ENCODE peak calls at places on chromosomes 16 and 17, in seven cellular contexts. L, H, M, P, R, C and S are unnamed samples.

GRCh38 chr16:7025616-7026190 is 306.9 kb upstream of the RBFOX1 start:
- DNase-seq in P (peak), M (peak), H (peak), L (peak), C (peak), R (peak), S (no peak)

GRCh38 chr16:86758932-86759331 is 180.6 kb downstream of the FOXL1 start:
- DNase-seq in C (no peak), H (no peak), P (no peak), R (no peak), M (no peak), L (no peak), S (no peak)

GRCh38 chr16:85138825-85139627 is 26.8 kb upstream of the CIBAR2 start:
- DNase-seq in L (no peak), C (no peak), R (no peak), H (no peak), P (no peak), M (no peak), S (no peak)

GRCh38 chr17:74040291-74040690 is 163.2 kb upstream of the RPL38 start:
- DNase-seq in M (no peak), L (no peak), H (no peak), R (no peak), P (no peak), C (no peak), S (no peak)

GRCh38 chr17:66915204-66915611 is 49.3 kb upstream of the CACNG4 start:
- DNase-seq in R (peak), H (no peak), L (peak), P (peak), M (no peak), C (peak), S (no peak)

GRCh38 chr17:52470553-52470952 is 312.0 kb upstream of the CA10 start:
- DNase-seq in C (no peak), M (no peak), R (no peak), P (no peak), L (no peak), H (no peak), S (no peak)

GRCh38 chr16:25108054-25108453 is 3.5 kb upstream of the LCMT1 start:
- DNase-seq in C (no peak), L (peak), M (no peak), H (peak), R (no peak), P (no peak), S (no peak)

GRCh38 chr17:1762906-1763829 is 1.3 kb downstream of the SERPINF1 start:
- DNase-seq in H (no peak), L (no peak), P (no peak), R (no peak), M (peak), C (peak), S (peak)

GRCh38 chr17:38702166-38702899 is 2.7 kb upstream of the MLLT6 start:
- DNase-seq in C (peak), P (peak), H (peak), M (peak), L (peak), R (peak), S (peak)

GRCh38 chr16:11396241-11397048 is 51.2 kb downstream of the RMI2 start:
- DNase-seq in L (peak), M (peak), P (peak), C (peak), R (peak), H (peak), S (peak)

GRCh38 chr16:8168016-8168415 is 422.3 kb downstream of the TMEM114 start:
- DNase-seq in P (no peak), H (no peak), R (no peak), L (no peak), C (no peak), M (no peak), S (no peak)

GRCh38 chr16:49437344-49437743 is 63.7 kb downstream of the C16orf78 start:
- DNase-seq in L (no peak), M (no peak), R (no peak), P (no peak), H (no peak), C (no peak), S (no peak)
- TF ChIP-seq CTCF in L (no peak), M (no peak), R (no peak), P (no peak), H (no peak), C (no peak), S (no peak)

DNA sequence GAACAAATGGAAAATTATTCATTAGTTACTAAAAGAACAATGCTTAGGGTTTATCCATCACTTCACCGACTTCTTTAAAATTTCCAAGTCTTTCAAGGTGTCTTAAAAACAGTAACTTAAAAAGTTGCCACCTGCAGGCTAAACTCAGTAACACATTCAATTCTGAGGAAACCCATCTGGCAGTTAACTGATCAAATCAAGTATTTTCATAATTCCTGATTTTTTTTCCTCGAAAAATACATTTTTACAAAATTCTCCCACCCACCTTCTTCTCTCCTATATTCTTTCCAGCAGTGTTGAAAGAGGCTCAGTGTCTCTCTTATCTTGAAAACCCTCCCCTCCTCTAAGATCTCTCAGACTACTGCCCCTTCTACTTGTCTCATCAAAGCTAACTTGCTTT is 29.9 kb downstream of the PARN start:
- DNase-seq in R (no peak), C (no peak), M (peak), L (peak), H (peak), P (no peak), S (peak)
- TF ChIP-seq CTCF in R (peak), C (peak), M (peak), L (peak), H (no peak), P (peak), S (peak)

DNA sequence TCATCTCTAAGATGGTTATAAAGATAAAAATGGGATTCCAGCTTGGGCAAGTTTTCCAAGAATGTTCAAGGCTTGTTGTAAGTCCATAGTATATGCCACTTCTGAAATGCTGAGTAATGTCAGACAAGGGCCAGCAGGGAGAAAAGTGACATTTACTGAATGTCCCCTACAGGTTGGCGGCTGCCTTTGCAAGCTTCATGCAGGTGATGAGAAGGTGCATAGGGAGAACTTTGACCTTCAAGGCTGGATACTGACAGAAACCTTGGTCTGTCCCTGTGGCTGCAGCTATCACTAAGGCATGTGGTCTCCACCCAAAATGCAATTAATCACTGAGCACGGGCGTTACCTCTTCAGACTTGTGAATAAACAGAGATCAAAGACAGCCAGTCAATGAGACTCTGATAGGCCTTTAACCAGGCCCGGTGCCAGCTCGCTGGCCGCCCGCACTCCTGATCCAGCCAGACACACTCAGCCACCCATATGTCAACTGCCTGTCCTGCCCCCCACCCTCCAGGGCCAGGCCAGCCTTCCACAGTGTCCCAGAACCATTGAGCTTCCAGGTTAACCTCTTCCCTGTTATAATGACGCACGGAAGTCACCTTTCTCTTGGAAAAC is 26.9 kb upstream of the AXIN2 start:
- DNase-seq in R (peak), H (no peak), M (no peak), C (no peak), P (peak), L (no peak), S (no peak)
- TF ChIP-seq CTCF in R (peak), H (no peak), M (no peak), C (no peak), P (peak), L (no peak), S (no peak)

GRCh38 chr17:80861892-80862291 is 129.7 kb upstream of the CHMP6 start:
- DNase-seq in C (peak), H (no peak), M (no peak), L (no peak), P (peak), R (no peak), S (no peak)
- TF ChIP-seq CTCF in C (peak), H (no peak), M (peak), L (no peak), P (peak), R (no peak), S (peak)

DNA sequence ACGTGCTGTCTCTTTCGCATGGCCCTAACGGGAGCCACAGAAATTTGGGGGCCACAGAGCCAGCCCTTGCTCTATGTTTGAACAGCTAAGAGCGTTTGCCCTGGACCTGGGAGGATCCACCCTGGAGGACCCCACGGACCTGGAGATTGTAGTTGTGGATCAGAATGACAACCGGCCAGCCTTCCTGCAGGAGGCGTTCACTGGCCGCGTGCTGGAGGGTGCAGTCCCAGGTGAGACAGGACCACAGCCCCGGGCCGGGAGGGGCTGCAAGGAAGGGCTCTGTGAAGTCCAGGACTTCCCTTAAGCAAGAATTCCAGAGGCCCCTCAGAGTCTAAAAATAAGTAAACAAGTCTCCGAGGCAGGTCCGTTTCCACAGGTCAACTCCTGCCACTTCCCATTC is 11.9 kb downstream of the CDH15 start:
- DNase-seq in R (no peak), M (no peak), P (no peak), L (peak), C (peak), H (no peak), S (no peak)
- TF ChIP-seq CTCF in R (no peak), M (no peak), P (no peak), L (no peak), C (no peak), H (no peak), S (no peak)

DNA sequence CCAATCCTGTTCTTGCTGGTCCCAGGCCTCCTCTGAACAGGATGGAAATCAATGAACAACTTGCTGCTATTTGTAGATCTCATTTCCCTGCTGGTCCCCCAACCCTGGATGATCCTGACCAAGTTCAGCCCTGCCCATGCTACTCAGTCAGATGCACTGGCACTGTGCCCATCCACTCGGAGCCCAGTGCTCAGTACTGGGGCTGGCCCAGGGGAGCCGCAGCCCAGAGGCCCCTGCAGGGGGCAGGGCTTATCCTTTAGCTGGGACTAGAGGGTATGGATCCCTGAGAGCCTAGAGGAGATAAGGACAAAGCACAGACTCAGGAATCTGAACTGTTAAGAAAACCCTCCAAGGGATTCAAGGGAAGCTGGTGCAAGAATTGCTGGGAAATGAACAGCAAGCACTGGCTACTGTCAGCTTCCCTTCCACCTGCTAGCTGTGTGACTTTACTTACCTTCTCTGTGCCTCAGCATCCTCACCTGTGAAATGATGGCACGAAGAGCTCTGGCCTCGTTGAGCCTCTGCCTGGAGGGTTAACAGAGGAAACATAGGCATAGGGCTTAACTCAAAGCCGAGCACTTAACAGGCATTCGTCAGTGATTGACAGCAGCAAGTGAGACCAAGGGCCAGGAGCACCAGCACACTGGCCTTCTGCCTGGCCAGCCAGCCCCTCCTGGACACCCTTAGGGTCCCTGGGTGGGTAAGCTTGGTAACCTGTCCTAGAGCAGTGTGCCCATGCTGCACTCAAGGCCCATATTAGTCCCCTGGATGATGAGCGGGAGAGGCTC is 29.8 kb upstream of the C1QL1 start:
- DNase-seq in P (no peak), R (no peak), H (no peak), L (no peak), M (no peak), C (no peak), S (no peak)
- TF ChIP-seq CTCF in P (no peak), R (no peak), H (no peak), L (no peak), M (no peak), C (no peak), S (no peak)

DNA sequence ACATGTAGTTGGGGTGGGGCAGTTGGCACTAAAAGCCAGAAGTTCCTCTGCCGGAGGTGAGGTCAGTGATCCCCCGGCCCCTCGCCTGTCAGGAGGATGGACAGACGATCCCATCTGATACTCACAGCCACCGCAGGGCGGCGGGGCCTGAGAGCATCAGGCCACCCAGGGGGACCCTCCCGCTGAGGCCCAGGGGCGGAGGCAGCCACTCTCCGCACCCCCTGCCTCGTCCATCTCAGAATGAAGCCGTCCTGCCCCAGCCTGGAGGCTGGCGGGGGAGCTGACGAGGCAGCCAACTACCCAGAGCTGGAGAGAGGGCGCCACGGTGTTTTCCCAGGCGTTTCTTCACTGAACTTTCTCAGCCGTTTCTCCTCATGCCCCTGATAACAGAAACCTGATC is 22.6 kb downstream of the TPSD1 start:
- DNase-seq in P (no peak), C (no peak), M (no peak), R (no peak), H (no peak), L (no peak), S (no peak)
- TF ChIP-seq CTCF in P (no peak), C (no peak), M (no peak), R (no peak), H (no peak), L (no peak), S (no peak)

GRCh38 chr17:69723741-69724140 is 309.2 kb downstream of the MAP2K6 start:
- DNase-seq in R (no peak), H (no peak), M (no peak), P (no peak), L (no peak), C (no peak), S (no peak)
- TF ChIP-seq CTCF in R (no peak), H (no peak), M (no peak), P (peak), L (no peak), C (no peak), S (no peak)

DNA sequence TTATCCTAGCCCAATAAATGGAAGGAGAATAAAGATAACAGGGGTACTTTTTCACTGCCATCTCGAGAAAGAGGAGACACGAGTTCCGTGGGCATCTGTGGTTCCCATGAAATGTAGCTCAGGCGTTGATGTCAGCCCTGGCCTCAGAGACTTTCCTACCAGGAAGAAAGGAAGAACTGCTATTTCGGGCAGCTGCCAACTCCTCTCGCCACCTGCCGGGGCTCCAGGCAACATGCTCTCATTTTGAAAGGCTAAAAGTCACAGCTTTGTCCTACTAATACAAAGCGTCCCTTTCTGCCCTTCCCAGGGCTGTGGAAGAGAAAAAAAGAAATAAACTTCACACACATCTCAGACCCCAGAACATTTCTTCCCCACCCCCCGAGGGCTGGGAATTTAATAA is 65.8 kb downstream of the DHRS7C start:
- DNase-seq in H (no peak), R (no peak), C (no peak), M (no peak), L (no peak), P (peak), S (no peak)
- TF ChIP-seq CTCF in H (no peak), R (no peak), C (no peak), M (no peak), L (no peak), P (no peak), S (no peak)

DNA sequence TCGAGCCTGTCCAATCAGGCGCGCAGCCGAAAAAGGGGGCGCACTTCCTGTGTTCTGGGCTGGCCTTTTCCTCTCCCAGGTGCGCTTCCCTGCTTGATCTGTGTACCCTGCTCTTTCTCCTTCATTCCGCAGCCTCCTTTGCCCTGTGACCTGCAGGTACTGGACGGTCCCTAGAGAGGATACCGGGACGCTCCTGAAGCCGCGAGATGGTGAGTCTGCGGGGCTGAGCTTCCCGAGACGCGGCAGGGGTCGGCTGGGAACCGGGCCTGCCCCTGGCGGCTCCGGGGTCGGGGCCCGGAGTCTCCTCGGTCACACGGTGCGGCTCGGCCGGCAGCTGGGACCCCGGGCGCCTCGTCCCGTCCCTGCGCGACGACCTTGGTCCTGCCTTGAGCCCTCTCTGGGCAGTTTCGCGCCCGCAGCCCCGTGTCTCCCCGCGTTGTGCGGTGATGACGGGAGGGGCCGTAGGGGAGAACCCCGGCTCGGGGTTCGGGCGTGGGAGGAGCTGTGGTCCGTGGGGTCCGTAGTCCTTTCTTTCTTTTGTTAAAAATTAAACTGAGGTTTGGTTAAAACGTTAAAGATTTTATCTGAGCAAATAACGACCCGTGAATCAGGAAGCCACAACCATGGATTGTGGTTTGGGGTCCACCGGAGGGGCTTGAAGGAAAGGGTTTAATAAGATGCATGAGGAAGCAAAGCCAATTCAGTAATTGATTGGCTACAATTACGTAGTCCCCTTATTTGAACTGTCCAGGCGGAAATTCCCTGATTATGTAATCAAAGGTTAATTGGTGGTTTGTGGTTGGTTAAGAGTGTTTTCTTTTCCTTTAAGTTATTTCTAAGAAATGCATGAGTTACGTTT is 172.8 kb upstream of the ZNF267 start:
- DNase-seq in M (peak), H (peak), P (peak), R (peak), C (peak), L (peak), S (no peak)
- TF ChIP-seq CTCF in M (no peak), H (peak), P (no peak), R (no peak), C (no peak), L (no peak), S (peak)